ENCODE peak calls at places on chromosomes 16 and 17, in nine cellular contexts. B, D, M, Z, K, X, E, U and I are unnamed samples.

GRCh38 chr17:82668631-82669099 is 20.4 kb upstream of the WDR45B start:
- DNase-seq in Z (no peak), E (no peak), M (peak; percentile 83), K (peak; percentile 74), B (peak; percentile 45), D (peak; percentile 82), X (peak; percentile 41), U (peak; percentile 31), I (no peak)

GRCh38 chr17:57086069-57086930 is 1.3 kb downstream of the AKAP1 start:
- DNase-seq in Z (no peak), M (peak; percentile 66), E (peak; percentile 41), B (peak; percentile 42), U (peak; percentile 14), K (peak; percentile 89), D (peak; percentile 49), X (peak; percentile 38), I (peak; percentile 84)

GRCh38 chr17:18981642-18982424 is 22.7 kb downstream of the FAM83G start:
- DNase-seq in D (no peak), M (peak; percentile 75), X (peak; percentile 67), B (no peak), K (peak; percentile 93), Z (peak; percentile 47), E (peak; percentile 63), U (no peak), I (no peak)

GRCh38 chr16:30697264-30698138 is 1.5 kb upstream of the SRCAP start:
- DNase-seq in U (no peak), D (no peak), M (no peak), Z (no peak), E (no peak), X (peak; percentile 98), B (no peak), K (no peak), I (no peak)

GRCh38 chr16:79769320-79770243 is 169.0 kb upstream of the MAF start:
- DNase-seq in M (no peak), K (no peak), Z (no peak), U (no peak), D (no peak), X (no peak), B (no peak), E (no peak), I (no peak)

GRCh38 chr16:82384017-82384416 is 214.0 kb upstream of the MPHOSPH6 start:
- DNase-seq in U (no peak), Z (no peak), E (no peak), D (no peak), X (no peak), K (no peak), M (no peak), B (no peak), I (no peak)

GRCh38 chr16:11078812-11079459 is 134.6 kb downstream of the CLEC16A start:
- DNase-seq in Z (peak; percentile 76), X (peak; percentile 74), K (no peak), D (no peak), E (no peak), U (no peak), M (peak; percentile 22), B (no peak), I (no peak)

GRCh38 chr16:57446530-57447141 is 549 bp downstream of the CIAPIN1 start:
- DNase-seq in Z (no peak), M (no peak), B (peak; percentile 40), X (peak; percentile 26), D (no peak), E (peak; percentile 52), U (no peak), K (no peak), I (peak; percentile 79)

GRCh38 chr16:48936811-48937210 is 326.8 kb upstream of the N4BP1 start:
- DNase-seq in E (no peak), K (no peak), B (no peak), D (no peak), M (no peak), Z (no peak), X (no peak), U (no peak), I (no peak)

GRCh38 chr17:58534901-58535421 is 20.5 kb upstream of the MTMR4 start:
- DNase-seq in K (no peak), M (no peak), Z (no peak), B (no peak), E (peak; percentile 27), X (peak; percentile 72), D (peak; percentile 68), U (no peak), I (no peak)

GRCh38 chr17:42187833-42188232 is 2.6 kb upstream of the HCRT start:
- DNase-seq in B (no peak), D (no peak), K (no peak), X (no peak), M (no peak), U (no peak), Z (no peak), E (no peak), I (no peak)

GRCh38 chr16:28623172-28623711 is 13.4 kb upstream of the SULT1A1 start:
- DNase-seq in K (peak; percentile 89), U (no peak), D (peak; percentile 63), X (peak; percentile 14), E (peak; percentile 73), B (peak; percentile 59), Z (no peak), M (peak; percentile 87), I (peak; percentile 85)

GRCh38 chr17:61385091-61385868 is 14.4 kb upstream of the TBX2 start:
- DNase-seq in U (no peak), K (peak; percentile 38), M (peak; percentile 36), E (no peak), B (no peak), D (no peak), Z (no peak), X (no peak), I (peak; percentile 58)

GRCh38 chr16:17817260-17817659 is 346.5 kb upstream of the XYLT1 start:
- DNase-seq in U (no peak), E (no peak), D (no peak), K (no peak), X (no peak), B (no peak), M (no peak), Z (no peak), I (no peak)

GRCh38 chr17:19386276-19386863 is 620 bp downstream of the MFAP4 start:
- DNase-seq in E (no peak), Z (peak; percentile 28), M (no peak), X (peak; percentile 95), B (no peak), K (peak; percentile 81), D (peak; percentile 76), U (no peak), I (peak; percentile 86)

GRCh38 chr16:15031179-15031578 is 24.7 kb downstream of the NTAN1 start:
- DNase-seq in B (no peak), X (no peak), E (no peak), K (no peak), D (no peak), U (no peak), M (no peak), Z (no peak), I (no peak)

GRCh38 chr17:19291646-19292376 is 54.6 kb downstream of the EPN2 start:
- DNase-seq in U (no peak), K (no peak), D (no peak), B (no peak), E (no peak), M (no peak), X (no peak), Z (no peak), I (no peak)

GRCh38 chr16:23557779-23558330 is 328 bp downstream of the UBFD1 start:
- DNase-seq in D (no peak), U (no peak), B (no peak), X (peak; percentile 48), M (peak; percentile 75), K (no peak), Z (no peak), E (peak; percentile 5), I (no peak)

GRCh38 chr17:47199627-47200324 is 9.4 kb upstream of the MYL4 start:
- DNase-seq in K (no peak), B (no peak), Z (no peak), M (no peak), E (no peak), D (no peak), U (no peak), X (no peak), I (no peak)

GRCh38 chr17:8062435-8062806 is 23.6 kb downstream of the ALOX15B start:
- DNase-seq in X (peak; percentile 56), U (no peak), D (no peak), Z (no peak), M (no peak), E (peak; percentile 45), K (no peak), B (no peak), I (no peak)

GRCh38 chr16:51535591-51535990 is 384.5 kb upstream of the SALL1 start:
- DNase-seq in Z (no peak), E (no peak), M (no peak), D (no peak), B (no peak), U (no peak), X (no peak), K (no peak), I (no peak)

GRCh38 chr16:2422123-2422867 is 7.0 kb upstream of the CCNF start:
- DNase-seq in X (no peak), K (no peak), Z (no peak), M (peak; percentile 28), E (no peak), B (no peak), U (no peak), D (no peak), I (no peak)